ENCODE peak calls at places on chromosome 20, in seven cellular contexts. H is AG04450; K is CD8-positive, alpha-beta T cell; N is mucosa of descending colon; B is right lobe of liver; V is psoas muscle; Z is pancreas. L is an unnamed sample.

GRCh38 chr20:10929023-10929422 is 255.2 kb upstream of the JAG1 start:
- DNase-seq in V (no peak), B (no peak), H (no peak), K (no peak), Z (no peak), N (no peak), L (peak; percentile 60)

GRCh38 chr20:11128131-11128831 is 454.5 kb upstream of the JAG1 start:
- DNase-seq in N (peak; percentile 6), V (no peak), H (no peak), K (no peak), Z (no peak), B (no peak), L (peak; percentile 66)

GRCh38 chr20:7855545-7855944 is 84.7 kb downstream of the HAO1 start:
- DNase-seq in H (no peak), V (no peak), K (no peak), N (no peak), B (no peak), Z (no peak), L (no peak)

GRCh38 chr20:14434379-14435136 is 97.1 kb upstream of the FLRT3 start:
- DNase-seq in Z (no peak), V (no peak), N (no peak), H (peak; percentile 16), K (no peak), B (no peak), L (peak; percentile 26)

GRCh38 chr20:2136275-2136674 is 34.6 kb downstream of the STK35 start:
- DNase-seq in B (no peak), H (no peak), V (no peak), N (no peak), Z (no peak), K (no peak), L (no peak)

GRCh38 chr20:36613974-36614373 is 8.4 kb downstream of the RAB5IF start:
- DNase-seq in V (no peak), N (peak; percentile 31), H (no peak), B (no peak), K (no peak), Z (peak; percentile 75), L (no peak)

GRCh38 chr20:12372557-12372956 is 454.9 kb downstream of the BTBD3 start:
- DNase-seq in K (no peak), B (no peak), N (peak; percentile 10), H (no peak), V (no peak), Z (no peak), L (no peak)

GRCh38 chr20:63940071-63940471 is 16.1 kb downstream of the UCKL1 start:
- DNase-seq in Z (no peak), B (no peak), V (peak; percentile 48), N (no peak), H (no peak), K (no peak), L (no peak)

GRCh38 chr20:57868310-57868709 is 158.5 kb upstream of the PMEPA1 start:
- DNase-seq in H (no peak), Z (no peak), K (no peak), B (no peak), V (no peak), N (no peak), L (no peak)

GRCh38 chr20:49276201-49276894 is 1.5 kb downstream of the ZNFX1 start:
- DNase-seq in N (no peak), K (peak; percentile 30), B (no peak), V (no peak), Z (no peak), H (no peak), L (peak; percentile 64)

GRCh38 chr20:64057628-64058498 is 5.1 kb upstream of the TCEA2 start:
- DNase-seq in H (no peak), N (peak; percentile 88), B (peak; percentile 78), K (peak; percentile 77), Z (peak; percentile 91), V (peak; percentile 86), L (peak; percentile 67)

DNA sequence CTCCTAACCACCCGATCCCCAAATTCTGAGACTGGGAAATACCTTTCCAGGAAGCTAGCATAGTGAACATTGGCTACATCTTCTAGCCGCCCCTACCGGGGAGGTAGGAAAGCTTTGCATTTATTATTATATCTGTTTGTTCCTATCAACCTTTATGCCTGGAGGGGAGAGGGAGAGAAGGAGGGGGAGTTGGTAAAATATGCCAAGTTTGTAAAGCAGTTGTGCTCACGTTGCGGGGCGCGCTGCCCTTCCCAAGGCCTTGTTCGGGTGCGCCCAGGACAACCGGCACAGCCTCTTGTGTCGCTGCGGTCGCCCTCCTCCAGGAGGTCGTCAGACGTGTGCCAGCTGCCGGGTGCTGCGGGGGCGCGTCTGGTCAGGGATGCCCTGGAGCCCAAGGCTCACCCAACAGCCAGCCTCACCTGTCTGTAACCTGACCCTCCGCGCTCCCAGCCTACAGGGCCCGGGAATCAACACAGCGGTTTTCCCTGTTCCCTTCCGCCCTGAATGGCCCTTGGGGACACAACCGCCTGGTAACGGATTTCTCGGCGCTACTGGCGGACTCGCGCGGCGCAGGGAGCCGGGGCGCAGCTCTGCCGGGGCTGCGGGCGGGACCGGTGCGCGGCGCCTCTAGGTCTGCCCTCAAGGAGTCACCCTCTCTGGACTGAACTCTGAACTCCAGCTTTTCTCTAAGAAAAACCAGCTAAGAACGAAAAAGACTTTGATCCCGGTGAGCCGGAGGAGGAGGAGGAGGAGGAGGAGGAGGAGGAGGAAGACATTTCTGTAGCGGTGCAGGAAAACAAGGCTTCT is 1.1 kb upstream of the OVOL2 start:
- DNase-seq in H (no peak), B (no peak), K (no peak), V (no peak), Z (peak; percentile 77), N (peak; percentile 57), L (no peak)
- H3K4me3 ChIP-seq in H (no peak overlapping the region), B (no peak overlapping the region), K (no peak overlapping the region), V (peak overlapping the region; percentile 30), Z (peak overlapping the region; percentile 71), N (no peak overlapping the region), L (no peak overlapping the region)

DNA sequence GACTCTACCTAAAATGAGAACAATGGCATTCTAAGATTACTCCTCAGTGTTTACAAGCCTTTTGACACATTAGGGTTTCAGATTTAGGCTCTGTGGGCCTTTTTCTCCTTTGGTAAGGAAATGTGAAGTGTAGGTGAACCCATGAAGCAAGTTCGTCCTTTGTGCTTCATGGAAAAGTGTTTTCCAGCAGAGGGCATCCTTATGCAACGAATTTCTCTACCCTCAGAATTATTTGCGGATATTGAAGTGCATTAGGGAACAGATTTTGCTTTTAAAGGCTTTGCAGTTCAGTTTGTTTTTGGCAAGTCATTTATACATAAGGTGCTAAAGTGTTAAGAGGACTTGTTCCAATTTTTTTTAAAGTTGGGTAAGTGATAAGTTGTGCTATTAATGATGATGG is 55.7 kb upstream of the FERMT1 start:
- DNase-seq in K (no peak), N (peak; percentile 29), B (no peak), H (peak; percentile 3), V (no peak), Z (no peak), L (peak; percentile 81)
- TF ChIP-seq CTCF in K (no peak), N (no peak), B (peak; percentile 56), H (peak; percentile 56), V (no peak), Z (no peak), L (peak; percentile 67)

GRCh38 chr20:9079038-9079731 is 10.3 kb downstream of the PLCB4 start:
- DNase-seq in K (no peak), B (no peak), V (no peak), H (no peak), Z (no peak), N (no peak), L (no peak)
- H3K4me3 ChIP-seq in K (no peak overlapping the region), B (no peak overlapping the region), V (no peak overlapping the region), H (no peak overlapping the region), Z (no peak overlapping the region), N (no peak overlapping the region), L (no peak overlapping the region)

GRCh38 chr20:37897008-37897548 is 5.8 kb upstream of the VSTM2L start:
- DNase-seq in H (no peak), K (no peak), V (no peak), N (no peak), Z (no peak), B (no peak), L (peak; percentile 37)

GRCh38 chr20:37901667-37902503 is 1.0 kb upstream of the VSTM2L start:
- DNase-seq in V (no peak), K (no peak), N (peak; percentile 66), B (peak; percentile 68), H (peak; percentile 3), Z (no peak), L (peak; percentile 92)

GRCh38 chr20:37899105-37900045 is 3.6 kb upstream of the VSTM2L start:
- DNase-seq in V (no peak), K (no peak), H (no peak), Z (no peak), N (no peak), B (no peak), L (no peak)

GRCh38 chr20:37901280-37901666 is 1.7 kb upstream of the VSTM2L start:
- DNase-seq in B (no peak), N (no peak), Z (no peak), K (no peak), V (no peak), H (no peak), L (peak; percentile 39)

DNA sequence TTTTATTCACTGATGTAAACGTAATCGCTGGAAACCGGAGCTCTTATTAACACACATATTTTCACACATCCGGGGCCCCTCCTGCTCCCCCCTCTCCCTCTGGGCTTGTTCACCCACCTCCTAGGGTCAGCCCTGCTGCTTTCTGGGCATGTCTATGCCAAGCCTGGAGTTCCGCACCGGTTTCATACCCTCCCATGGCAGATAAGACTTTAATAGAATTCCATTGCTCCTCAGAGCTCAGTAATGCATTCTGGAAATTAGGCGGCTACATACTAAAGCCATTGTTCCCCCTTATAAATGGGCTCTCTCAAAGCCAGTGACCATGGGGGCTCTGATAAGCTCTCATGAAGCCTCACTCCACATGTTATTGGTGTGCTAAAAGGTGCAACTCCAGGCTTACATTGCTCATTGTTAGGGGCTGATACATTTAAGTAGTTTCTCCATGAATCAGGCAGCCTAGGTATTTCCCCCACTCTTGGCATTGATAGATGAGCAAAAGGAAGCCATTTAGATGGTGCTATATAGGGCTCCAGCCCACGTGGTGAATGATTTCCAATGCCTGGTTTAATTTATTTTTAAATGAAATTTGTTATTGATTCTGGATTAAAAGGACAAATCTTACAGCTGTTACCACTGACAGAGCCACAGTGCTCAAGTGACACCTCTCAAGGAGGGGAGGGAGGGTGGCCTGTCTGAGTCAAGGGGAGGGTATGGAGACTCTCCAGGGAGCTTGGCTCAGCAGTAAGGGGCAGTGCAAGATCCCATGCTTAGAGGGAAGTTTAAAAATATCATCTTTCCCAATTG is 4.4 kb upstream of the VSTM2L start:
- DNase-seq in H (no peak), Z (no peak), K (no peak), V (no peak), B (no peak), N (no peak), L (no peak)
- TF ChIP-seq CTCF in H (no peak), Z (no peak), K (no peak), V (no peak), B (no peak), N (no peak), L (no peak)

L was measured in choroid plexus epithelial cell.